ENCODE peak calls at places on chromosomes 13 and 19, in nine cellular contexts. One of them, this sample, is unnamed.

GRCh38 chr19:39671739-39672363 is 16.1 kb downstream of the LGALS16 start:
- DNase-seq in stimulated activated CD4-positive, alpha-beta T cell treated with anti-CD3 and anti-CD28 coated beads, Interleukin-4, amount 100 ng/mL, for 24 hours: peak
- DNase-seq in colonic mucosa: peak
- DNase-seq in naive thymus-derived CD8-positive, alpha-beta T cell: peak
- DNase-seq in thoracic aorta: no peak
- DNase-seq in cerebellar cortex: peak
- DNase-seq in GM20000: peak
- DNase-seq in cortex of kidney: no peak
- DNase-seq in thyroid gland: peak
- DNase-seq in this sample: peak

GRCh38 chr13:114099918-114100445 is 32.4 kb downstream of the RASA3 start:
- DNase-seq in colonic mucosa: no peak
- DNase-seq in stimulated activated CD4-positive, alpha-beta T cell treated with anti-CD3 and anti-CD28 coated beads, Interleukin-4, amount 100 ng/mL, for 24 hours: no peak
- DNase-seq in GM20000: no peak
- DNase-seq in thoracic aorta: no peak
- DNase-seq in cerebellar cortex: peak
- DNase-seq in thyroid gland: no peak
- DNase-seq in naive thymus-derived CD8-positive, alpha-beta T cell: peak
- DNase-seq in cortex of kidney: no peak
- DNase-seq in this sample: peak

GRCh38 chr19:45547965-45548609 is 36.5 kb downstream of the OPA3 start:
- DNase-seq in naive thymus-derived CD8-positive, alpha-beta T cell: no peak
- DNase-seq in cortex of kidney: no peak
- DNase-seq in colonic mucosa: peak
- DNase-seq in GM20000: no peak
- DNase-seq in thyroid gland: no peak
- DNase-seq in cerebellar cortex: no peak
- DNase-seq in thoracic aorta: no peak
- DNase-seq in stimulated activated CD4-positive, alpha-beta T cell treated with anti-CD3 and anti-CD28 coated beads, Interleukin-4, amount 100 ng/mL, for 24 hours: no peak
- DNase-seq in this sample: no peak

GRCh38 chr19:41553804-41554203 is 22.2 kb upstream of the CEACAM21 start:
- DNase-seq in thyroid gland: no peak
- DNase-seq in stimulated activated CD4-positive, alpha-beta T cell treated with anti-CD3 and anti-CD28 coated beads, Interleukin-4, amount 100 ng/mL, for 24 hours: no peak
- DNase-seq in naive thymus-derived CD8-positive, alpha-beta T cell: no peak
- DNase-seq in thoracic aorta: no peak
- DNase-seq in colonic mucosa: no peak
- DNase-seq in cerebellar cortex: no peak
- DNase-seq in GM20000: no peak
- DNase-seq in cortex of kidney: no peak
- DNase-seq in this sample: no peak

GRCh38 chr13:91579320-91579719 is 180.9 kb downstream of the GPC5 start:
- DNase-seq in thoracic aorta: no peak
- DNase-seq in GM20000: no peak
- DNase-seq in thyroid gland: no peak
- DNase-seq in cortex of kidney: no peak
- DNase-seq in stimulated activated CD4-positive, alpha-beta T cell treated with anti-CD3 and anti-CD28 coated beads, Interleukin-4, amount 100 ng/mL, for 24 hours: no peak
- DNase-seq in naive thymus-derived CD8-positive, alpha-beta T cell: no peak
- DNase-seq in colonic mucosa: no peak
- DNase-seq in cerebellar cortex: no peak
- DNase-seq in this sample: no peak

GRCh38 chr13:39317284-39317683 is 279.0 kb downstream of the NHLRC3 start:
- DNase-seq in naive thymus-derived CD8-positive, alpha-beta T cell: no peak
- DNase-seq in thyroid gland: peak
- DNase-seq in GM20000: no peak
- DNase-seq in cortex of kidney: no peak
- DNase-seq in thoracic aorta: no peak
- DNase-seq in cerebellar cortex: peak
- DNase-seq in colonic mucosa: no peak
- DNase-seq in stimulated activated CD4-positive, alpha-beta T cell treated with anti-CD3 and anti-CD28 coated beads, Interleukin-4, amount 100 ng/mL, for 24 hours: no peak
- DNase-seq in this sample: no peak

GRCh38 chr19:8366961-8367326 is 3.0 kb downstream of the ANGPTL4 start:
- DNase-seq in thoracic aorta: no peak
- DNase-seq in stimulated activated CD4-positive, alpha-beta T cell treated with anti-CD3 and anti-CD28 coated beads, Interleukin-4, amount 100 ng/mL, for 24 hours: no peak
- DNase-seq in naive thymus-derived CD8-positive, alpha-beta T cell: no peak
- DNase-seq in colonic mucosa: no peak
- DNase-seq in cerebellar cortex: no peak
- DNase-seq in cortex of kidney: no peak
- DNase-seq in thyroid gland: peak
- DNase-seq in GM20000: no peak
- DNase-seq in this sample: no peak

GRCh38 chr19:40348961-40349507 is 539 bp downstream of the PLD3 start:
- DNase-seq in thyroid gland: no peak
- DNase-seq in thoracic aorta: no peak
- DNase-seq in GM20000: no peak
- DNase-seq in cortex of kidney: no peak
- DNase-seq in colonic mucosa: no peak
- DNase-seq in cerebellar cortex: peak
- DNase-seq in stimulated activated CD4-positive, alpha-beta T cell treated with anti-CD3 and anti-CD28 coated beads, Interleukin-4, amount 100 ng/mL, for 24 hours: peak
- DNase-seq in naive thymus-derived CD8-positive, alpha-beta T cell: no peak
- DNase-seq in this sample: peak

GRCh38 chr13:94129490-94129894 is 350.0 kb downstream of the DCT start:
- DNase-seq in colonic mucosa: no peak
- DNase-seq in stimulated activated CD4-positive, alpha-beta T cell treated with anti-CD3 and anti-CD28 coated beads, Interleukin-4, amount 100 ng/mL, for 24 hours: peak
- DNase-seq in cerebellar cortex: no peak
- DNase-seq in thoracic aorta: no peak
- DNase-seq in naive thymus-derived CD8-positive, alpha-beta T cell: no peak
- DNase-seq in GM20000: no peak
- DNase-seq in thyroid gland: no peak
- DNase-seq in cortex of kidney: no peak
- DNase-seq in this sample: no peak

GRCh38 chr13:98054301-98054700 is 88.6 kb upstream of the FARP1 start:
- DNase-seq in thoracic aorta: no peak
- DNase-seq in naive thymus-derived CD8-positive, alpha-beta T cell: no peak
- DNase-seq in thyroid gland: no peak
- DNase-seq in stimulated activated CD4-positive, alpha-beta T cell treated with anti-CD3 and anti-CD28 coated beads, Interleukin-4, amount 100 ng/mL, for 24 hours: no peak
- DNase-seq in cerebellar cortex: no peak
- DNase-seq in GM20000: no peak
- DNase-seq in cortex of kidney: no peak
- DNase-seq in colonic mucosa: no peak
- DNase-seq in this sample: peak

GRCh38 chr13:111258637-111259036 is 61.8 kb upstream of the TEX29 start:
- DNase-seq in GM20000: no peak
- DNase-seq in colonic mucosa: no peak
- DNase-seq in thyroid gland: no peak
- DNase-seq in thoracic aorta: no peak
- DNase-seq in cerebellar cortex: no peak
- DNase-seq in naive thymus-derived CD8-positive, alpha-beta T cell: no peak
- DNase-seq in cortex of kidney: no peak
- DNase-seq in stimulated activated CD4-positive, alpha-beta T cell treated with anti-CD3 and anti-CD28 coated beads, Interleukin-4, amount 100 ng/mL, for 24 hours: no peak
- DNase-seq in this sample: no peak

GRCh38 chr19:49157445-49158224 is at the start of gene TRPM4:
- DNase-seq in thoracic aorta: peak
- DNase-seq in GM20000: no peak
- DNase-seq in cerebellar cortex: peak
- DNase-seq in cortex of kidney: no peak
- DNase-seq in stimulated activated CD4-positive, alpha-beta T cell treated with anti-CD3 and anti-CD28 coated beads, Interleukin-4, amount 100 ng/mL, for 24 hours: peak
- DNase-seq in colonic mucosa: peak
- DNase-seq in thyroid gland: peak
- DNase-seq in naive thymus-derived CD8-positive, alpha-beta T cell: no peak
- DNase-seq in this sample: peak

GRCh38 chr19:18543814-18544475 is 572 bp upstream of the FKBP8 start:
- DNase-seq in cortex of kidney: no peak
- DNase-seq in cerebellar cortex: peak
- DNase-seq in thyroid gland: peak
- DNase-seq in stimulated activated CD4-positive, alpha-beta T cell treated with anti-CD3 and anti-CD28 coated beads, Interleukin-4, amount 100 ng/mL, for 24 hours: peak
- DNase-seq in thoracic aorta: no peak
- DNase-seq in GM20000: peak
- DNase-seq in naive thymus-derived CD8-positive, alpha-beta T cell: peak
- DNase-seq in colonic mucosa: peak
- DNase-seq in this sample: no peak

GRCh38 chr13:83452292-83452950 is 429.9 kb downstream of the SLITRK1 start:
- DNase-seq in GM20000: no peak
- DNase-seq in naive thymus-derived CD8-positive, alpha-beta T cell: peak
- DNase-seq in colonic mucosa: no peak
- DNase-seq in thoracic aorta: no peak
- DNase-seq in cortex of kidney: no peak
- DNase-seq in thyroid gland: no peak
- DNase-seq in cerebellar cortex: no peak
- DNase-seq in stimulated activated CD4-positive, alpha-beta T cell treated with anti-CD3 and anti-CD28 coated beads, Interleukin-4, amount 100 ng/mL, for 24 hours: no peak
- DNase-seq in this sample: no peak

GRCh38 chr13:95523598-95523997 is 28.9 kb upstream of the CLDN10 start:
- DNase-seq in stimulated activated CD4-positive, alpha-beta T cell treated with anti-CD3 and anti-CD28 coated beads, Interleukin-4, amount 100 ng/mL, for 24 hours: no peak
- DNase-seq in thoracic aorta: no peak
- DNase-seq in naive thymus-derived CD8-positive, alpha-beta T cell: no peak
- DNase-seq in colonic mucosa: no peak
- DNase-seq in cortex of kidney: no peak
- DNase-seq in cerebellar cortex: no peak
- DNase-seq in GM20000: no peak
- DNase-seq in thyroid gland: no peak
- DNase-seq in this sample: no peak

GRCh38 chr13:45833663-45834062 is 17.9 kb downstream of the SIAH3 start:
- DNase-seq in stimulated activated CD4-positive, alpha-beta T cell treated with anti-CD3 and anti-CD28 coated beads, Interleukin-4, amount 100 ng/mL, for 24 hours: no peak
- DNase-seq in colonic mucosa: no peak
- DNase-seq in cortex of kidney: no peak
- DNase-seq in thoracic aorta: no peak
- DNase-seq in thyroid gland: peak
- DNase-seq in GM20000: no peak
- DNase-seq in cerebellar cortex: no peak
- DNase-seq in naive thymus-derived CD8-positive, alpha-beta T cell: no peak
- DNase-seq in this sample: no peak

GRCh38 chr13:39095500-39095899 is 57.2 kb downstream of the NHLRC3 start:
- DNase-seq in stimulated activated CD4-positive, alpha-beta T cell treated with anti-CD3 and anti-CD28 coated beads, Interleukin-4, amount 100 ng/mL, for 24 hours: peak
- DNase-seq in cerebellar cortex: no peak
- DNase-seq in colonic mucosa: no peak
- DNase-seq in GM20000: peak
- DNase-seq in cortex of kidney: no peak
- DNase-seq in thyroid gland: no peak
- DNase-seq in thoracic aorta: no peak
- DNase-seq in naive thymus-derived CD8-positive, alpha-beta T cell: no peak
- DNase-seq in this sample: no peak

GRCh38 chr13:37492741-37493514 is 105.6 kb downstream of the POSTN start:
- DNase-seq in stimulated activated CD4-positive, alpha-beta T cell treated with anti-CD3 and anti-CD28 coated beads, Interleukin-4, amount 100 ng/mL, for 24 hours: no peak
- DNase-seq in cerebellar cortex: no peak
- DNase-seq in GM20000: no peak
- DNase-seq in thoracic aorta: no peak
- DNase-seq in colonic mucosa: no peak
- DNase-seq in thyroid gland: no peak
- DNase-seq in cortex of kidney: no peak
- DNase-seq in naive thymus-derived CD8-positive, alpha-beta T cell: no peak
- DNase-seq in this sample: no peak

GRCh38 chr13:36966404-36966803 is 32.7 kb downstream of the ALG5 start:
- DNase-seq in cortex of kidney: no peak
- DNase-seq in thoracic aorta: no peak
- DNase-seq in stimulated activated CD4-positive, alpha-beta T cell treated with anti-CD3 and anti-CD28 coated beads, Interleukin-4, amount 100 ng/mL, for 24 hours: no peak
- DNase-seq in cerebellar cortex: no peak
- DNase-seq in GM20000: no peak
- DNase-seq in naive thymus-derived CD8-positive, alpha-beta T cell: no peak
- DNase-seq in thyroid gland: peak
- DNase-seq in colonic mucosa: no peak
- DNase-seq in this sample: no peak

GRCh38 chr13:106867249-106867648 is 299.3 kb upstream of the ARGLU1 start:
- DNase-seq in naive thymus-derived CD8-positive, alpha-beta T cell: no peak
- DNase-seq in stimulated activated CD4-positive, alpha-beta T cell treated with anti-CD3 and anti-CD28 coated beads, Interleukin-4, amount 100 ng/mL, for 24 hours: no peak
- DNase-seq in cortex of kidney: no peak
- DNase-seq in thoracic aorta: no peak
- DNase-seq in thyroid gland: no peak
- DNase-seq in GM20000: no peak
- DNase-seq in cerebellar cortex: no peak
- DNase-seq in colonic mucosa: no peak
- DNase-seq in this sample: peak

GRCh38 chr13:32150239-32150638 is 118.7 kb downstream of the FRY start:
- DNase-seq in thoracic aorta: no peak
- DNase-seq in colonic mucosa: no peak
- DNase-seq in thyroid gland: no peak
- DNase-seq in cerebellar cortex: no peak
- DNase-seq in GM20000: no peak
- DNase-seq in cortex of kidney: no peak
- DNase-seq in naive thymus-derived CD8-positive, alpha-beta T cell: no peak
- DNase-seq in stimulated activated CD4-positive, alpha-beta T cell treated with anti-CD3 and anti-CD28 coated beads, Interleukin-4, amount 100 ng/mL, for 24 hours: no peak
- DNase-seq in this sample: no peak

GRCh38 chr13:21661097-21661496 is 9.8 kb upstream of the FGF9 start:
- DNase-seq in cortex of kidney: no peak
- DNase-seq in thoracic aorta: no peak
- DNase-seq in thyroid gland: no peak
- DNase-seq in GM20000: no peak
- DNase-seq in stimulated activated CD4-positive, alpha-beta T cell treated with anti-CD3 and anti-CD28 coated beads, Interleukin-4, amount 100 ng/mL, for 24 hours: no peak
- DNase-seq in colonic mucosa: no peak
- DNase-seq in naive thymus-derived CD8-positive, alpha-beta T cell: no peak
- DNase-seq in cerebellar cortex: no peak
- DNase-seq in this sample: no peak

GRCh38 chr19:55486971-55487883 is 1.0 kb upstream of the SSC5D start:
- DNase-seq in naive thymus-derived CD8-positive, alpha-beta T cell: no peak
- DNase-seq in cortex of kidney: no peak
- DNase-seq in cerebellar cortex: peak
- DNase-seq in colonic mucosa: peak
- DNase-seq in thoracic aorta: no peak
- DNase-seq in stimulated activated CD4-positive, alpha-beta T cell treated with anti-CD3 and anti-CD28 coated beads, Interleukin-4, amount 100 ng/mL, for 24 hours: peak
- DNase-seq in GM20000: peak
- DNase-seq in thyroid gland: peak
- DNase-seq in this sample: peak

GRCh38 chr13:50387124-50387581 is 371.9 kb downstream of the KCNRG start:
- DNase-seq in colonic mucosa: peak
- DNase-seq in cortex of kidney: no peak
- DNase-seq in cerebellar cortex: peak
- DNase-seq in GM20000: peak
- DNase-seq in naive thymus-derived CD8-positive, alpha-beta T cell: no peak
- DNase-seq in stimulated activated CD4-positive, alpha-beta T cell treated with anti-CD3 and anti-CD28 coated beads, Interleukin-4, amount 100 ng/mL, for 24 hours: peak
- DNase-seq in thyroid gland: peak
- DNase-seq in thoracic aorta: no peak
- DNase-seq in this sample: peak

GRCh38 chr19:40265055-40265762 is 19.9 kb downstream of the AKT2 start:
- DNase-seq in cerebellar cortex: no peak
- DNase-seq in colonic mucosa: no peak
- DNase-seq in naive thymus-derived CD8-positive, alpha-beta T cell: no peak
- DNase-seq in cortex of kidney: no peak
- DNase-seq in GM20000: no peak
- DNase-seq in stimulated activated CD4-positive, alpha-beta T cell treated with anti-CD3 and anti-CD28 coated beads, Interleukin-4, amount 100 ng/mL, for 24 hours: no peak
- DNase-seq in thyroid gland: no peak
- DNase-seq in thoracic aorta: no peak
- DNase-seq in this sample: no peak

GRCh38 chr19:40147693-40148347 is 43.4 kb upstream of the MAP3K10 start:
- DNase-seq in GM20000: no peak
- DNase-seq in thyroid gland: no peak
- DNase-seq in cerebellar cortex: no peak
- DNase-seq in colonic mucosa: no peak
- DNase-seq in naive thymus-derived CD8-positive, alpha-beta T cell: no peak
- DNase-seq in stimulated activated CD4-positive, alpha-beta T cell treated with anti-CD3 and anti-CD28 coated beads, Interleukin-4, amount 100 ng/mL, for 24 hours: no peak
- DNase-seq in thoracic aorta: no peak
- DNase-seq in cortex of kidney: no peak
- DNase-seq in this sample: no peak

GRCh38 chr19:12749938-12750521 is 1.6 kb upstream of the BEST2 start:
- DNase-seq in naive thymus-derived CD8-positive, alpha-beta T cell: no peak
- DNase-seq in cortex of kidney: no peak
- DNase-seq in thyroid gland: no peak
- DNase-seq in colonic mucosa: peak
- DNase-seq in GM20000: no peak
- DNase-seq in cerebellar cortex: no peak
- DNase-seq in thoracic aorta: no peak
- DNase-seq in stimulated activated CD4-positive, alpha-beta T cell treated with anti-CD3 and anti-CD28 coated beads, Interleukin-4, amount 100 ng/mL, for 24 hours: no peak
- DNase-seq in this sample: peak

GRCh38 chr19:35106898-35107540 is 8.6 kb upstream of the FXYD3 start:
- DNase-seq in cortex of kidney: no peak
- DNase-seq in thyroid gland: no peak
- DNase-seq in GM20000: no peak
- DNase-seq in thoracic aorta: no peak
- DNase-seq in cerebellar cortex: no peak
- DNase-seq in colonic mucosa: no peak
- DNase-seq in naive thymus-derived CD8-positive, alpha-beta T cell: no peak
- DNase-seq in stimulated activated CD4-positive, alpha-beta T cell treated with anti-CD3 and anti-CD28 coated beads, Interleukin-4, amount 100 ng/mL, for 24 hours: no peak
- DNase-seq in this sample: no peak

GRCh38 chr13:37540228-37540627 is 58.3 kb downstream of the POSTN start:
- DNase-seq in thoracic aorta: no peak
- DNase-seq in GM20000: no peak
- DNase-seq in stimulated activated CD4-positive, alpha-beta T cell treated with anti-CD3 and anti-CD28 coated beads, Interleukin-4, amount 100 ng/mL, for 24 hours: no peak
- DNase-seq in cerebellar cortex: no peak
- DNase-seq in thyroid gland: no peak
- DNase-seq in cortex of kidney: no peak
- DNase-seq in colonic mucosa: no peak
- DNase-seq in naive thymus-derived CD8-positive, alpha-beta T cell: no peak
- DNase-seq in this sample: no peak

GRCh38 chr13:44734204-44734707 is 158.1 kb upstream of the TSC22D1 start:
- DNase-seq in cerebellar cortex: no peak
- DNase-seq in thoracic aorta: no peak
- DNase-seq in stimulated activated CD4-positive, alpha-beta T cell treated with anti-CD3 and anti-CD28 coated beads, Interleukin-4, amount 100 ng/mL, for 24 hours: no peak
- DNase-seq in GM20000: no peak
- DNase-seq in naive thymus-derived CD8-positive, alpha-beta T cell: no peak
- DNase-seq in colonic mucosa: no peak
- DNase-seq in cortex of kidney: no peak
- DNase-seq in thyroid gland: peak
- DNase-seq in this sample: peak

GRCh38 chr13:32804673-32805260 is 211.5 kb upstream of the KL start:
- DNase-seq in GM20000: no peak
- DNase-seq in cerebellar cortex: no peak
- DNase-seq in thyroid gland: no peak
- DNase-seq in stimulated activated CD4-positive, alpha-beta T cell treated with anti-CD3 and anti-CD28 coated beads, Interleukin-4, amount 100 ng/mL, for 24 hours: no peak
- DNase-seq in colonic mucosa: no peak
- DNase-seq in naive thymus-derived CD8-positive, alpha-beta T cell: no peak
- DNase-seq in cortex of kidney: no peak
- DNase-seq in thoracic aorta: no peak
- DNase-seq in this sample: no peak